ENCODE peak calls at places on chromosome 17, in ten cellular contexts. R is stimulated activated CD4-positive, alpha-beta T cell treated with anti-CD3 and anti-CD28 coated beads, Interleukin-2, amount 100 ng/mL, for 4 hours; S is activated effector memory CD4-positive, alpha-beta T cell treated with anti-CD3 and anti-CD28 coated beads, Interleukin-2, amount 50 U/mL, for 16 hours; W is MCF 10A; Y is H9; A is iPS-NIHi11; E is left ventricle myocardium inferior; P is cerebellar cortex; J is 8988T; U is stimulated activated CD8-positive, alpha-beta memory T cell treated with anti-CD3 and anti-CD28 coated beads, Interleukin-15, amount 100 ng/mL, for 24 hours. C is an unnamed sample.

GRCh38 chr17:66984730-66985129 is 20.2 kb downstream of the CACNG4 start:
- DNase-seq in A (no peak), P (no peak), J (no peak), R (no peak), S (no peak), Y (no peak), U (no peak), W (no peak), E (no peak), C (no peak)

GRCh38 chr17:3695723-3696411 is at the start of gene P2RX5:
- DNase-seq in A (peak), U (peak), E (no peak), R (peak), P (no peak), W (peak), S (peak), Y (peak), J (no peak), C (peak)

GRCh38 chr17:39928868-39929651 is 1.5 kb downstream of the LRRC3C start:
- DNase-seq in W (peak), R (no peak), J (no peak), A (no peak), E (no peak), Y (no peak), U (no peak), P (no peak), S (no peak), C (no peak)

GRCh38 chr17:4786111-4786491 is at the start of gene VMO1:
- DNase-seq in J (no peak), P (no peak), S (no peak), Y (peak), U (no peak), W (no peak), R (no peak), A (no peak), E (no peak), C (no peak)

GRCh38 chr17:58039975-58040374 is 32.9 kb upstream of the SRSF1 start:
- DNase-seq in R (no peak), Y (no peak), E (no peak), U (no peak), A (no peak), P (no peak), S (no peak), J (no peak), W (no peak), C (no peak)

GRCh38 chr17:36849871-36850348 is 87.4 kb upstream of the LHX1 start:
- DNase-seq in S (peak), Y (no peak), U (peak), A (no peak), W (peak), J (no peak), P (no peak), R (no peak), E (no peak), C (peak)

GRCh38 chr17:74017461-74017860 is 186.0 kb upstream of the RPL38 start:
- DNase-seq in Y (no peak), S (no peak), P (no peak), E (no peak), J (no peak), R (no peak), W (no peak), A (no peak), U (no peak), C (no peak)

GRCh38 chr17:47076171-47076570 is 97.1 kb upstream of the RPRML start:
- DNase-seq in Y (no peak), W (no peak), A (no peak), S (no peak), E (no peak), J (no peak), R (no peak), U (no peak), P (no peak), C (no peak)

GRCh38 chr17:29789186-29790170 is 140.6 kb downstream of the SSH2 start:
- DNase-seq in R (no peak), E (no peak), S (no peak), P (no peak), W (no peak), Y (no peak), U (no peak), A (no peak), J (no peak), C (no peak)

GRCh38 chr17:21005367-21005766 is 37.4 kb downstream of the USP22 start:
- DNase-seq in U (no peak), S (no peak), E (no peak), A (no peak), P (no peak), W (no peak), Y (no peak), R (no peak), J (no peak), C (no peak)

GRCh38 chr17:65918921-65919546 is 272.9 kb downstream of the CEP112 start:
- DNase-seq in S (no peak), R (no peak), A (peak), P (no peak), E (no peak), Y (no peak), J (no peak), U (no peak), W (no peak), C (no peak)

C was measured in Calu3.